ENCODE peak calls at places on chromosome 15, in seven cellular contexts. F is fibroblast of lung, P is suprapubic skin, H is tibial nerve, K is adrenal gland, W is breast epithelium, N is lung. E is an unnamed sample.

GRCh38 chr15:78394981-78395619 is 42.9 kb upstream of the IREB2 start:
- DNase-seq in F (no peak), W (no peak), P (no peak), H (no peak), N (no peak), K (no peak), E (no peak)

GRCh38 chr15:35912196-35912595 is 366.2 kb upstream of the DPH6 start:
- DNase-seq in W (no peak), K (no peak), N (no peak), P (no peak), H (no peak), F (peak), E (no peak)

GRCh38 chr15:62241135-62241770 is 76.2 kb upstream of the C2CD4B start:
- DNase-seq in P (no peak), F (no peak), K (peak), N (no peak), W (no peak), H (no peak), E (no peak)

GRCh38 chr15:99019558-99020540 is 12.3 kb upstream of the PGPEP1L start:
- DNase-seq in K (no peak), N (no peak), W (no peak), P (no peak), F (peak), H (no peak), E (no peak)

GRCh38 chr15:72353266-72353665 is 22.5 kb downstream of the HEXA start:
- DNase-seq in P (no peak), H (no peak), W (no peak), N (no peak), K (no peak), F (peak), E (no peak)

GRCh38 chr15:53536479-53537120 is 222.9 kb downstream of the WDR72 start:
- DNase-seq in P (no peak), H (no peak), K (no peak), F (no peak), W (no peak), N (no peak), E (no peak)

GRCh38 chr15:48647963-48648362 is 2.5 kb upstream of the FBN1 start:
- DNase-seq in H (no peak), K (peak), W (no peak), N (no peak), P (no peak), F (peak), E (no peak)

GRCh38 chr15:72782993-72783562 is 480 bp downstream of the ADPGK start:
- DNase-seq in F (peak), W (no peak), P (peak), K (peak), H (peak), N (peak), E (no peak)

DNA sequence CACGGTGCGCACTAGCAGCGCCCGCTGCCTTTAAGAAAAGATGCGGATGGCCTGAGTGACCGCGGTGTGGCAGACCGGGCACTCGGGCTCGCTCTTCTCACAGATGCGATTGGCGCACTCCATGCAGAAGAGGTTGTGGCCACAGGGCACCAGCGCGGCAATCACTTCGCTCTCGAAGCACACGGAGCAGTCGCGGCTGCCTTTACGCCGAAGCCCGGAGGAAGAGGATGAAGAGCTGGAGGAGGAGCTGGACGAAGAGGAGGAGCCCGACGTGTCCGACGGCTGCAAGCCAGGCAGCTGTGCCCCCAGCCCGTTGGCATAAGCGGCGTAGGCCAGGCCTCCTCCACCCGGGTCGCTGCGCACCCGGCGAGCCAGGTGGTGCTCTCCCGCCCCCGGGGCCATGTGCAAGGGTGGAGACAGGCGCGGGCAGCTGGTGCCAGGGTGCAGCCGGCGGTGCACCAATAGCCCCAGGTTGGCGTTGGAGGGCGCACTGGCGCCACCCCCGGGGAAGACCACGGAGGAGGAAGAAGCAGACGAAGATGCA is 2.6 kb downstream of the MEX3B start:
- DNase-seq in N (no peak), P (no peak), F (no peak), H (no peak), W (no peak), K (no peak), E (no peak)
- H3K4me3 ChIP-seq in N (no peak), P (peak), F (peak), H (no peak), W (peak), K (no peak), E (peak)

DNA sequence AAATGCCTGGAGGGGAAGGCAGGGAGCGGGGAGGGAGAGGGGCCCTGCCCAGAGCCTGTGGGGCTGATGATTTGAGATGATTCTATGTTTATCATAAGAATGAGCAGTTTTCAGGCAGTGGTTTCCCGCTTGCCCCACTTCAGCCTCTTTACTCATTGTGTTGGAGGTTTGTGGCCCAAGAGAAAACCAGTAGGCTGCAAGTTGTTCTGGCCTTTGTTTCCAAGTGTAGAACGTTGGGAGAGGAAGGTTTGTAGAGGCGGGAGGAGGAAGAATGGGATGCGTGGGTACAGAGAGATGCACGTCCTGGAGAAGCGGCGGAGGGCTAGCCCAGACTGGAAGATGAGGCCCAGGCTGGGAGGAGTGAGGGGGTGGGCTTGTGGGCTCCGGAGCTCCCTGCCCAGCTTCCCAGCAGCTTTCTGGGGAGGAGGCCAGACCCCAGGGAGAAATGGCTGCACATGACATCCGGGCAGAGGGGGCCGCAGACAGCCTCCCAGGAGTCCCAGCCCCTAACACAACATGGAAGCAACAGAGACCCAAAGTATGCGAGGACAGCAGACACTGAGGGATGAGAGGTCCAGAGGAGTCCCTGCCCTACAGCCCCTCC is 5.3 kb downstream of the PLA2G4F start:
- DNase-seq in N (no peak), F (no peak), P (peak), W (no peak), K (no peak), H (no peak), E (peak)
- H3K27ac ChIP-seq in N (no peak), F (no peak), P (no peak), W (no peak), K (no peak), H (no peak), E (no peak)

GRCh38 chr15:74988007-74988800 is 7.2 kb upstream of the SCAMP5 start:
- DNase-seq in H (no peak), F (peak), N (no peak), P (no peak), W (no peak), K (peak), E (no peak)
- TF ChIP-seq CTCF in H (no peak), F (no peak), N (peak), P (no peak), W (no peak), K (peak), E (no peak)

GRCh38 chr15:68298336-68298735 is 20.8 kb downstream of the FEM1B start:
- DNase-seq in P (no peak), H (no peak), F (no peak), W (no peak), N (peak), K (no peak), E (peak)

GRCh38 chr15:68298882-68299381 is 21.4 kb downstream of the FEM1B start:
- DNase-seq in H (no peak), F (peak), W (peak), N (peak), P (no peak), K (no peak), E (peak)

GRCh38 chr15:68301300-68301699 is 23.8 kb downstream of the FEM1B start:
- DNase-seq in K (no peak), P (no peak), N (no peak), H (no peak), F (no peak), W (no peak), E (peak)

GRCh38 chr15:68300115-68300940 is 22.8 kb downstream of the FEM1B start:
- DNase-seq in N (peak), K (no peak), F (no peak), W (no peak), P (no peak), H (no peak), E (peak)

DNA sequence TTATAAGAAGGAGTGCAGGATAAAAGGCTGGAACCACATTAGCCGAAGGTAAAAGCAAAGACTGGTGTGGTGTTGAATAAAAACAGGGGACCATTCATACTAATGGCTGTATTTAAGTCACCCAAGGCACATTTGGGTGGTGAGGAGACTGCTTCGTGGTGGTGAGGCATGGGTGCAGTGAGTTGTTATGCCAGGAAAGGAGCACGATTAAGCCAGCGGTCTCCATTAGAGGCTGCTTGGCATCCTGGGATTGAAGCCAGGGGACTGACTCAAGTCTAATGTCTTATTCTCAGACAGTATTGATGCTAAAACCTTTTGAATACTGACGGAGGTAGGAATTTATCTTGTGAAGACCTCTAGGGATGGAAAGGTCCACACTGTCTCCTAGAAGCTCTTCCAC is 21.9 kb downstream of the FEM1B start:
- DNase-seq in N (peak), P (no peak), W (peak), F (no peak), K (peak), H (no peak), E (peak)
- H3K4me3 ChIP-seq in N (no peak), P (peak), W (peak), F (peak), K (no peak), H (no peak), E (peak)

E was measured in coronary artery.